ENCODE peak calls at places on chromosomes 3 and 15, in four cellular contexts. Y is body of pancreas, X is K562, B is IMR-90. F is an unnamed sample.

GRCh38 chr15:82680200-82681102 is 29.2 kb downstream of the AP3B2 start:
- DNase-seq in X (peak), Y (peak), B (no peak), F (no peak)

GRCh38 chr15:101494251-101494796 is 4.8 kb upstream of the PCSK6 start:
- DNase-seq in X (no peak), Y (no peak), B (no peak), F (no peak)

GRCh38 chr15:25184356-25185155 is 229.8 kb downstream of the SNRPN start:
- DNase-seq in Y (no peak), X (no peak), B (no peak), F (no peak)

GRCh38 chr15:42494998-42495360 is 455 bp upstream of the SNAP23 start:
- DNase-seq in B (peak), X (no peak), Y (peak), F (no peak)

GRCh38 chr15:33200444-33200843 is 5.9 kb upstream of the FMN1 start:
- DNase-seq in Y (no peak), B (no peak), X (no peak), F (no peak)

GRCh38 chr3:184354121-184354728 is 7.2 kb downstream of the CLCN2 start:
- DNase-seq in B (no peak), X (peak), Y (peak), F (no peak)

GRCh38 chr3:123679712-123680386 is 95.0 kb upstream of the HACD2 start:
- DNase-seq in Y (no peak), X (no peak), B (no peak), F (no peak)

GRCh38 chr3:46496745-46497555 is 826 bp upstream of the RTP3 start:
- DNase-seq in B (peak), Y (no peak), X (no peak), F (no peak)

GRCh38 chr3:42099020-42099765 is 8.0 kb downstream of the TRAK1 start:
- DNase-seq in B (no peak), Y (no peak), X (no peak), F (no peak)

GRCh38 chr3:151387443-151388241 is 3.1 kb upstream of the P2RY12 start:
- DNase-seq in B (no peak), Y (no peak), X (no peak), F (no peak)

GRCh38 chr3:135516143-135516542 is 449.4 kb upstream of the PPP2R3A start:
- DNase-seq in B (peak), Y (no peak), X (peak), F (no peak)

GRCh38 chr3:48656061-48656840 is 6.4 kb downstream of the CELSR3 start:
- DNase-seq in B (peak), X (no peak), Y (peak), F (no peak)

GRCh38 chr3:131356006-131356405 is 25.6 kb upstream of the NUDT16 start:
- DNase-seq in B (peak), X (no peak), Y (no peak), F (no peak)

GRCh38 chr3:107627962-107628542 is 105.3 kb downstream of the BBX start:
- DNase-seq in X (no peak), B (no peak), Y (no peak), F (no peak)

GRCh38 chr3:72336821-72337479 is 511.3 kb downstream of the SHQ1 start:
- DNase-seq in B (peak), X (peak), Y (peak), F (no peak)

GRCh38 chr3:38628835-38629234 is 20.7 kb downstream of the SCN5A start:
- DNase-seq in X (no peak), B (no peak), Y (no peak), F (no peak)

GRCh38 chr3:151638555-151638954 is 95.2 kb upstream of the AADACL2 start:
- DNase-seq in Y (no peak), B (no peak), X (no peak), F (no peak)

GRCh38 chr3:67898916-67899315 is 244.5 kb upstream of the SUCLG2 start:
- DNase-seq in B (no peak), X (no peak), Y (no peak), F (no peak)

GRCh38 chr3:87442460-87442859 is 166.1 kb upstream of the POU1F1 start:
- DNase-seq in X (no peak), B (no peak), Y (no peak), F (no peak)

GRCh38 chr15:59540654-59541053 is 70.9 kb upstream of the GCNT3 start:
- DNase-seq in B (no peak), X (no peak), Y (no peak), F (no peak)

GRCh38 chr3:49903451-49904424 is at the start of gene MST1R:
- DNase-seq in X (peak), Y (peak), B (no peak), F (peak)
- TF ChIP-seq POLR2A in X (peak), Y (peak), B (no peak), F (no peak)

GRCh38 chr15:65785151-65785550 is 6.9 kb downstream of the DENND4A start:
- DNase-seq in X (no peak), B (no peak), Y (no peak), F (no peak)
- TF ChIP-seq CTCF in X (no peak), B (no peak), Y (no peak), F (no peak)

GRCh38 chr15:30903497-30904187 is at the start of gene FAN1:
- DNase-seq in X (peak), B (peak), Y (peak), F (peak)
- TF ChIP-seq POLR2A in X (peak), B (no peak), Y (peak), F (no peak)

GRCh38 chr3:30091611-30092135 is 514.7 kb upstream of the TGFBR2 start:
- DNase-seq in Y (no peak), B (no peak), X (no peak), F (no peak)
- TF ChIP-seq CTCF in Y (no peak), B (no peak), X (no peak), F (no peak)

GRCh38 chr3:122055215-122055614 is at the start of gene CD86:
- DNase-seq in X (no peak), Y (no peak), B (no peak), F (no peak)
- TF ChIP-seq POLR2A in X (no peak), Y (peak), B (no peak), F (no peak)

GRCh38 chr15:67903708-67904107 is 63.9 kb upstream of the RNU6-1 start:
- DNase-seq in X (no peak), Y (no peak), B (no peak), F (no peak)

GRCh38 chr15:67907175-67907723 is 67.4 kb upstream of the RNU6-1 start:
- DNase-seq in B (no peak), X (no peak), Y (no peak), F (no peak)

GRCh38 chr15:67908756-67909155 is 68.9 kb upstream of the RNU6-1 start:
- DNase-seq in X (no peak), Y (no peak), B (no peak), F (no peak)

GRCh38 chr15:67905628-67906027 is 65.8 kb upstream of the RNU6-1 start:
- DNase-seq in X (no peak), B (no peak), Y (no peak), F (no peak)

DNA sequence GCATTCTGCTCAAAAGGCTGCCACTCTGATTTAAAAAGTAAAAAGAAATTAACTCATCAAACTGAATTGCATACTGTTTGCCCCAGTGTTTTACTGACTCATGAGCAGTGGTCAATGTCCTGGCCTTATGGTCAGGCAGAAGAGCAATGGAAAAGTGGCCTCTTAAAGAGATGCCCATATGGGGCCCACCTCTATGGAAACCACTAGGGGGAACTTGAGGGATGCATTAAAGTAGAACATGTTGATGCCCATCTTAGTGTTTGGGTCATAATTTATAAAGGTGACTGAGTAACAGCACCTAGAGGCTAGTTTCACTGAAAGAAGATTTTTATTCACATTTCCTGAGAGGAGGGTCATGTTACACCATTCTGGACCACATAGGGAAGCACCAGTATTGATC is 66.5 kb upstream of the RNU6-1 start:
- DNase-seq in Y (no peak), X (no peak), B (peak), F (no peak)
- TF ChIP-seq CTCF in Y (peak), X (no peak), B (peak), F (no peak)

DNA sequence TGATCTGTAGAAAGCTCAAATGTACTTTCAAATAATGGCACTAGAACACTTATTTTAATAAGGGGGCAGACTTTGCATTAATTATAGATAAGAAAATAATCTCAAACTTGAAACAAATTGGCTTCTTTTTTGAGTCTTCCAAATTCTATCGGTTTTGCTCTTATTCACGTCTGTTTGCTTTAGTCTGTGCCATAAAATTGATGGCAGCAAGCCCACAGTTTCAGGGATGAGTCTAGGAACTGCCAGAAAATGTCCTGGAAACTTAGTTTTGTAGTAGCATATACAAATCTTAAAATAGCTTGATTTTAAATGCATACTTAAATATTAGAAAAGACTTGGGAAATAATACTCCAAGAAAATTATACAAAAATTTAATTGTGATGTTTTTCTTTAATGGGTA is 39.7 kb downstream of the BCHE start:
- DNase-seq in X (no peak), B (no peak), Y (no peak), F (no peak)
- TF ChIP-seq POLR2A in X (no peak), B (no peak), Y (no peak), F (no peak)

GRCh38 chr3:65569845-65570405 is 468.8 kb downstream of the MAGI1 start:
- DNase-seq in B (no peak), Y (no peak), X (peak), F (no peak)
- TF ChIP-seq CTCF in B (peak), Y (no peak), X (no peak), F (no peak)

F was measured in esophagus squamous epithelium.